ENCODE peak calls at places on chromosomes 16 and 17, in six cellular contexts. W is suprapubic skin, C is dorsolateral prefrontal cortex, V is ovary, U is epithelial cell of esophagus, X is uterus. H is an unnamed sample.

GRCh38 chr17:11391134-11391533 is 150.1 kb downstream of the SHISA6 start:
- DNase-seq in C (no peak), W (no peak), X (no peak), V (no peak), U (no peak), H (peak)

GRCh38 chr17:2123467-2124251 is 68.8 kb downstream of the HIC1 start:
- DNase-seq in W (no peak), V (no peak), U (peak), X (no peak), C (no peak), H (no peak)

GRCh38 chr17:39208136-39208535 is 8.1 kb downstream of the RPL19 start:
- DNase-seq in U (no peak), W (no peak), C (peak), X (no peak), V (no peak), H (no peak)

GRCh38 chr16:83887088-83887487 is 11.8 kb upstream of the MLYCD start:
- DNase-seq in V (no peak), C (peak), W (no peak), U (peak), X (no peak), H (no peak)

GRCh38 chr16:86059253-86060171 is 160.6 kb downstream of the IRF8 start:
- DNase-seq in U (no peak), X (peak), V (peak), C (no peak), W (no peak), H (no peak)

GRCh38 chr17:20310481-20310880 is 156.9 kb downstream of the LGALS9B start:
- DNase-seq in X (no peak), U (no peak), W (no peak), V (no peak), C (no peak), H (no peak)

GRCh38 chr17:6000426-6000825 is 69.8 kb upstream of the WSCD1 start:
- DNase-seq in V (no peak), U (no peak), W (no peak), X (no peak), C (no peak), H (no peak)

GRCh38 chr16:8686031-8686621 is 11.7 kb downstream of the ABAT start:
- DNase-seq in X (no peak), W (no peak), C (peak), V (no peak), U (peak), H (no peak)

GRCh38 chr17:5526821-5527598 is 40.6 kb downstream of the MIS12 start:
- DNase-seq in X (peak), W (no peak), V (no peak), U (peak), C (peak), H (no peak)

GRCh38 chr16:81921415-81921814 is 89.9 kb downstream of the SDR42E1 start:
- DNase-seq in X (no peak), W (no peak), U (no peak), C (no peak), V (no peak), H (no peak)

GRCh38 chr17:45144199-45145034 is 3.9 kb upstream of the HEXIM1 start:
- DNase-seq in W (peak), V (peak), C (no peak), X (peak), U (no peak), H (no peak)

GRCh38 chr16:46765050-46765449 is 16.9 kb upstream of the MYLK3 start:
- DNase-seq in C (no peak), W (no peak), U (no peak), X (no peak), V (no peak), H (no peak)

GRCh38 chr16:74650966-74651567 is 15.6 kb downstream of the RFWD3 start:
- DNase-seq in V (no peak), U (no peak), W (no peak), C (no peak), X (no peak), H (no peak)

GRCh38 chr17:45273551-45273957 is 11.7 kb upstream of the SPATA32 start:
- DNase-seq in V (no peak), W (peak), U (no peak), C (no peak), X (no peak), H (no peak)

GRCh38 chr16:87044031-87044380 is 273.2 kb downstream of the C16orf95 start:
- DNase-seq in V (no peak), X (no peak), C (no peak), W (no peak), U (peak), H (no peak)

GRCh38 chr16:58733248-58733670 is 857 bp downstream of the GOT2 start:
- DNase-seq in U (peak), X (peak), W (no peak), C (no peak), V (no peak), H (no peak)

GRCh38 chr17:5678171-5678570 is 93.9 kb upstream of the NLRP1 start:
- DNase-seq in W (no peak), V (no peak), C (no peak), U (no peak), X (no peak), H (no peak)

GRCh38 chr17:27634781-27635180 is 3.8 kb downstream of the LGALS9 start:
- DNase-seq in X (no peak), W (no peak), C (no peak), V (no peak), U (no peak), H (no peak)

GRCh38 chr16:25691519-25692091 is at the start of gene HS3ST4:
- DNase-seq in X (no peak), V (no peak), W (no peak), C (no peak), U (no peak), H (no peak)

GRCh38 chr17:68184816-68185436 is 62.9 kb upstream of the AMZ2 start:
- DNase-seq in C (no peak), W (no peak), U (no peak), V (no peak), X (no peak), H (no peak)

GRCh38 chr17:35577826-35578194 is 561 bp downstream of the PEX12 start:
- DNase-seq in U (no peak), W (no peak), X (no peak), C (no peak), V (no peak), H (no peak)

GRCh38 chr17:37310940-37311339 is 64.8 kb upstream of the C17orf78 start:
- DNase-seq in V (no peak), U (no peak), C (no peak), W (no peak), X (no peak), H (no peak)

GRCh38 chr17:82684207-82684903 is 14.1 kb downstream of the RAB40B start:
- DNase-seq in C (no peak), X (no peak), W (no peak), V (no peak), U (peak), H (no peak)

GRCh38 chr17:12358477-12358876 is 307.2 kb upstream of the MYOCD start:
- DNase-seq in V (no peak), C (no peak), X (peak), W (no peak), U (no peak), H (no peak)

GRCh38 chr17:57262557-57262956 is 6.2 kb downstream of the MSI2 start:
- DNase-seq in V (no peak), X (no peak), U (no peak), C (no peak), W (no peak), H (no peak)

GRCh38 chr17:57257911-57258885 is 1.9 kb downstream of the MSI2 start:
- DNase-seq in U (no peak), V (no peak), W (no peak), C (no peak), X (no peak), H (peak)

GRCh38 chr17:57259817-57260216 is 3.5 kb downstream of the MSI2 start:
- DNase-seq in X (no peak), C (no peak), U (no peak), W (no peak), V (no peak), H (no peak)

GRCh38 chr17:57261084-57261461 is 4.8 kb downstream of the MSI2 start:
- DNase-seq in X (no peak), C (no peak), U (no peak), W (no peak), V (no peak), H (peak)

DNA sequence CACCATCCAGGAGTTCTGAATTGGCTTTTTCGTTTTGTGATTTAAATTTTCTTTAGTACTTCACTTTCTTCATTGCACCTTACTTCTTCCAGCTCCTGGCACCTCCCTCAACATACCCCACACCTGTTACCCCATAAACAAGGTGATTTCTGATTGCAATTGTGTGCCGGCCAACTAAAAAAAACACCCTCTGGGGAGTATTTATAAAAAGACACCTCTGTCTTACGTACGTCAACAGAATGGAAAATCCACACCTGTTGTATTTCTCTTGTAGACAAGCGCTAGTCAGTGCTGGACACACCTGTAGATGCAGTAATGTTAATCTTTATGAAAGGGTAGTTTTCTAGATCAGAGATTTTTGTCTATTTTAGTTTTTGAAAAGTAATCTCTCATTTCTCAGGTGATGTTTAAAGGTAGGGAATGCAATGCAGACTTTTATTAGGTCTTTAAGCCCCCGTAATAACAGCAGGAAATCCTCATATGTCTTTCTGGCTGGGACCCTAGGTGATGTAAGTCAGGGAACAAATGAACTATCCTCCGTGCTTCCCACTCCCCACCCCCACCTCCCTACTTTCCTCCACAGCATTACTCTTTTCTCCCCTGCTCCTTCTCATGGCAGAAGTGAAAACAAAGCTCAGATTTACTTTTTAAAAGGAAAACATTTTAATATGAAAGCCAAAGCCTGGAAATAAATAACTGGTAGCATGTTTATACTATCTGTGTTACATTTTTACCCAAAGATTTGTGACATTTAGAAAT is 4.2 kb downstream of the MSI2 start:
- DNase-seq in V (no peak), U (no peak), C (no peak), W (no peak), X (no peak), H (no peak)
- H3K4me3 ChIP-seq in V (no peak), U (no peak), C (peak), W (no peak), X (no peak), H (no peak)

DNA sequence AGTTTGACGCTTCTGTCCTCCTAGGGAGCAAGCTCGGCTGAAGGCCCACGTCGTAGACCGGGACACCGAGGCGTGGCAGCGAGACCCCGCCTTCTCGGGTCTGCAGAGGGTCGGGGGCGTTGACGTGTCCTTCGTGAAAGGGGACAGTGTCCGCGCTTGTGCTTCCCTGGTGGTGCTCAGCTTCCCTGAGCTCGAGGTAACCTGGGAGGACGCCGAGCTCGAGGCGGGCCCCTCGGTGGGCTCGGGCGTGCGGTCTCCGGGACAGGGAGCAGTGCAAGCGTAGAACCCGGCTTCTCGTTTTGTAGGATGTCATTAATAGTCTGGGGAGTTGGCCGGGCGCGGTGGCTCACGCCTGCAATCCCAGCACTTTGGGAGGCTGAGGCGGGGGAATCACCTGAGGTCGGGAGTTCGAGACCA is 667 bp downstream of the ENDOV start:
- DNase-seq in V (no peak), X (no peak), C (no peak), W (no peak), U (no peak), H (no peak)
- H3K4me3 ChIP-seq in V (peak), X (peak), C (peak), W (peak), U (peak), H (peak)

DNA sequence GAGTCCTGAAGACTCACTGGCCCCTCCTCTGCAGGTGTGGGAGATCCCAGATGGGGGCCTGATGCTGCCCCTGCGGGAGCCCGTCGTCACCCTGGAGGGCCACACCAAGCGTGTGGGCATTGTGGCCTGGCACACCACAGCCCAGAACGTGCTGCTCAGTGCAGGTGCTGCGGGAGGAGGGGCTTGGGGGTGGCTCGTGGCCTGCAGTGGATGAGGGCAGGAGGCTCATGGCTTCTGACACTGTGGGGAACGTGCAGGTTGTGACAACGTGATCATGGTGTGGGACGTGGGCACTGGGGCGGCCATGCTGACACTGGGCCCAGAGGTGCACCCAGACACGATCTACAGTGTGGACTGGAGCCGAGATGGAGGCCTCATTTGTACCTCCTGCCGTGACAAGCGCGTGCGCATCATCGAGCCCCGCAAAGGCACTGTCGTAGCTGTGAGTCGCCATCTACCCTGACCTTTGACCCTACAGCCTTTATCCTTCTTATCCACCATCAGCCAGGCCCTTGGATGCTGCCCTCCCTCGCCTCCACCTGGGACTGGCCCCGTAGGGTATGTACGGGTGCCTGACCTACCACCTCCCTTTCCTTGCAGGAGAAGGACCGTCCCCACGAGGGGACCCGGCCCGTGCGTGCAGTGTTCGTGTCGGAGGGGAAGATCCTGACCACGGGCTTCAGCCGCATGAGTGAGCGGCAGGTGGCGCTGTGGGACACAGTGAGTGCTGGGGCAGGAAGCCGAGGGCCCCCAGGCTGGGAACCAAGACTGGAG is 3.6 kb downstream of the CORO1A start:
- DNase-seq in X (peak), V (peak), U (peak), W (peak), C (peak), H (no peak)
- H3K4me3 ChIP-seq in X (no peak), V (no peak), U (no peak), W (peak), C (peak), H (no peak)

DNA sequence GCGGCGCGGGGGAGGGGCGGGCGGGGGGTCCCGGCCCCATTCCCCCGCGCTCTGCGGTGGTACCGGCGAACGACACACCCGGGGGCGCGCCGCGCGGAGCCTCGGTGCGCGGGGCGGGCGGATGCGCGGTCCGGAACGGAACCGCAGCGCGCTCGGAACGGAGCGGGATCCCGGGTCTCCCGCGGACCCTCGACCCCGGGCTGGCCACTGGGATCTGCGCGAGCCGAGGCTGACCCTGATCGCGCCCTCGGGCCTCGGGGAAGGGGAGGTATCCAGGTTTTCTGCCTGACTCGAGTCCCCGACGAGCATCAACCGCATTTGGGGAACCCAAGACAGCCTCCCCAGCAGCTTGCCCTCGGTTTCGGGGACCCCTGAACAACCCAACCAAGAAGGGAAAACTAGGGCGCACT is 361 bp downstream of the BEAN1 start:
- DNase-seq in X (no peak), W (no peak), C (no peak), U (no peak), V (no peak), H (no peak)
- H3K4me3 ChIP-seq in X (peak), W (peak), C (peak), U (peak), V (peak), H (peak)

GRCh38 chr17:64773386-64773835 is 111.3 kb upstream of the SMURF2 start:
- DNase-seq in C (no peak), U (no peak), W (peak), V (no peak), X (no peak), H (no peak)
- H3K4me3 ChIP-seq in C (no peak), U (peak), W (no peak), V (no peak), X (no peak), H (peak)

GRCh38 chr17:7190276-7190917 is 11.2 kb upstream of the ASGR1 start:
- DNase-seq in V (no peak), U (no peak), W (no peak), X (no peak), C (no peak), H (no peak)
- H3K4me3 ChIP-seq in V (no peak), U (no peak), W (no peak), X (no peak), C (no peak), H (no peak)

GRCh38 chr17:17785407-17785806 is 51.4 kb downstream of the SREBF1 start:
- DNase-seq in U (no peak), W (no peak), X (no peak), C (no peak), V (no peak), H (no peak)

GRCh38 chr17:17784599-17785264 is 52.1 kb downstream of the SREBF1 start:
- DNase-seq in W (no peak), V (no peak), X (no peak), U (no peak), C (no peak), H (no peak)

GRCh38 chr17:17783121-17783824 is 53.5 kb downstream of the SREBF1 start:
- DNase-seq in C (no peak), X (peak), U (peak), V (peak), W (no peak), H (no peak)

GRCh38 chr17:17782425-17783120 is 54.2 kb downstream of the SREBF1 start:
- DNase-seq in C (no peak), V (no peak), W (no peak), X (peak), U (no peak), H (no peak)

DNA sequence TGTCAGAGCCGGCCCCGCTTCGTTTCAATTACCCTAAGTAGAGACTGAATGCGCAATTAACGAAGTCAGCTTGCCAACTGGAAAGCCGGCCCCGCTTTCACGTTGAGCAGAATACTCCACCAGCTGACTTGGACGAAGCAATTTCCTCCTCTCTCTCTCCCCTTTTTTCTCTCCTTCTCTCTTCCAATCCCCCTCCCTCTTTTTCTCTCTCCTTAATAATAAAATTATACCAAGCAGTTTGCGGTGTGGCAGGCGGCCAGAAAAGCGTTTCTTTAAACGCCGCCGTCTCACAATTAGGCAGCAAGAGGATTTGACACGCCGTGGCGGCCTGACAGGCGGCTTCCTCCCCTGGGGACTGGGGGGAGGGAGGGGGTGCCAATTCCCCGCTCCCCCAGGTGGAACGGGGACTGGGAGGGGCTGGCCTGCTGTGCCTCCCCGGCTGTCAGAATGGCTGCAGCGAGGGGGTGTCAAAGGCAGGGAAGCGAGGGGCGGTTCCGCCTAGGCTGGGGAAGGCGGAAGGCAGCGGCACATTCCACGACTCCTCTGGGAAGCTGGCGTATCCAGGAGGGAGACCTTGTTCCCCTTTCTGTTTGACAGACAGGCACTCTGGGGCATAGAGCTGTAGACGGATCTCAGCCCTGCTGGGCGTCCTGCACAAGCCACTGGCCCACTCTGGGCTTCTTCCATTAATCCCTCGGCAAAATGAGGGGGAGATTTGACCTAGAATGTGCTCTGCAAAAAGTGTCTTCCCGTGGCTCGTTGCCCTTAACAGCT is 52.8 kb downstream of the SREBF1 start:
- DNase-seq in X (peak), U (no peak), V (peak), W (no peak), C (peak), H (no peak)
- H3K4me3 ChIP-seq in X (peak), U (no peak), V (peak), W (peak), C (peak), H (peak)

GRCh38 chr17:74432484-74433391 is 850 bp downstream of the GPRC5C start:
- DNase-seq in U (no peak), V (no peak), X (no peak), C (no peak), W (no peak), H (no peak)
- H3K4me3 ChIP-seq in U (peak), V (peak), X (peak), C (peak), W (peak), H (peak)

H was measured in vagina.